ENCODE peak calls at places on chromosome 10, in seven cellular contexts. One of them, this sample, is unnamed.

GRCh38 chr10:116654816-116655215 is 34.1 kb downstream of the PNLIPRP2 start:
- DNase-seq in CD4-positive, alpha-beta T cell: no peak
- DNase-seq in bronchial epithelial cell: no peak
- DNase-seq in psoas muscle: no peak
- DNase-seq in mammary epithelial cell: no peak
- DNase-seq in lower lobe of right lung: no peak
- DNase-seq in WERI-Rb-1: peak
- DNase-seq in this sample: no peak

GRCh38 chr10:73883553-73883952 is 9.2 kb upstream of the CAMK2G start:
- DNase-seq in CD4-positive, alpha-beta T cell: no peak
- DNase-seq in bronchial epithelial cell: peak
- DNase-seq in psoas muscle: no peak
- DNase-seq in mammary epithelial cell: no peak
- DNase-seq in lower lobe of right lung: no peak
- DNase-seq in WERI-Rb-1: no peak
- DNase-seq in this sample: no peak

GRCh38 chr10:78597791-78598555 is 470.8 kb upstream of the ZMIZ1 start:
- DNase-seq in CD4-positive, alpha-beta T cell: no peak
- DNase-seq in bronchial epithelial cell: no peak
- DNase-seq in psoas muscle: no peak
- DNase-seq in mammary epithelial cell: no peak
- DNase-seq in lower lobe of right lung: no peak
- DNase-seq in WERI-Rb-1: no peak
- DNase-seq in this sample: no peak

GRCh38 chr10:101091546-101092290 is 29.9 kb downstream of the KAZALD1 start:
- DNase-seq in CD4-positive, alpha-beta T cell: no peak
- DNase-seq in bronchial epithelial cell: peak
- DNase-seq in psoas muscle: no peak
- DNase-seq in mammary epithelial cell: peak
- DNase-seq in lower lobe of right lung: no peak
- DNase-seq in WERI-Rb-1: no peak
- DNase-seq in this sample: no peak

GRCh38 chr10:87734987-87735827 is 75.5 kb downstream of the PAPSS2 start:
- DNase-seq in CD4-positive, alpha-beta T cell: no peak
- DNase-seq in bronchial epithelial cell: peak
- DNase-seq in psoas muscle: no peak
- DNase-seq in mammary epithelial cell: peak
- DNase-seq in lower lobe of right lung: no peak
- DNase-seq in WERI-Rb-1: peak
- DNase-seq in this sample: no peak

GRCh38 chr10:100963826-100964225 is 5.5 kb upstream of the SEMA4G start:
- DNase-seq in CD4-positive, alpha-beta T cell: no peak
- DNase-seq in bronchial epithelial cell: no peak
- DNase-seq in psoas muscle: no peak
- DNase-seq in mammary epithelial cell: no peak
- DNase-seq in lower lobe of right lung: no peak
- DNase-seq in WERI-Rb-1: no peak
- DNase-seq in this sample: no peak

GRCh38 chr10:14008648-14009072 is 322.1 kb downstream of the FRMD4A start:
- DNase-seq in CD4-positive, alpha-beta T cell: no peak
- DNase-seq in bronchial epithelial cell: no peak
- DNase-seq in psoas muscle: no peak
- DNase-seq in mammary epithelial cell: no peak
- DNase-seq in lower lobe of right lung: no peak
- DNase-seq in WERI-Rb-1: no peak
- DNase-seq in this sample: no peak

GRCh38 chr10:43897765-43898419 is 249.2 kb upstream of the ZNF32 start:
- DNase-seq in CD4-positive, alpha-beta T cell: no peak
- DNase-seq in bronchial epithelial cell: no peak
- DNase-seq in psoas muscle: no peak
- DNase-seq in mammary epithelial cell: no peak
- DNase-seq in lower lobe of right lung: no peak
- DNase-seq in WERI-Rb-1: no peak
- DNase-seq in this sample: no peak

GRCh38 chr10:9038146-9038714 is 983.7 kb downstream of the GATA3 start:
- DNase-seq in CD4-positive, alpha-beta T cell: no peak
- DNase-seq in bronchial epithelial cell: no peak
- DNase-seq in psoas muscle: no peak
- DNase-seq in mammary epithelial cell: peak
- DNase-seq in lower lobe of right lung: no peak
- DNase-seq in WERI-Rb-1: peak
- DNase-seq in this sample: no peak

GRCh38 chr10:46558411-46559185 is 2.1 kb upstream of the GPRIN2 start:
- DNase-seq in CD4-positive, alpha-beta T cell: no peak
- DNase-seq in bronchial epithelial cell: no peak
- DNase-seq in psoas muscle: peak
- DNase-seq in mammary epithelial cell: no peak
- DNase-seq in lower lobe of right lung: peak
- DNase-seq in WERI-Rb-1: peak
- DNase-seq in this sample: no peak

GRCh38 chr10:84696610-84697009 is 368.2 kb downstream of the CCSER2 start:
- DNase-seq in CD4-positive, alpha-beta T cell: no peak
- DNase-seq in bronchial epithelial cell: no peak
- DNase-seq in psoas muscle: no peak
- DNase-seq in mammary epithelial cell: no peak
- DNase-seq in lower lobe of right lung: no peak
- DNase-seq in WERI-Rb-1: no peak
- DNase-seq in this sample: no peak

GRCh38 chr10:62514079-62514693 is 140.0 kb downstream of the ZNF365 start:
- DNase-seq in CD4-positive, alpha-beta T cell: no peak
- DNase-seq in bronchial epithelial cell: no peak
- DNase-seq in psoas muscle: no peak
- DNase-seq in mammary epithelial cell: no peak
- DNase-seq in lower lobe of right lung: no peak
- DNase-seq in WERI-Rb-1: no peak
- DNase-seq in this sample: no peak

GRCh38 chr10:19546224-19546623 is 270.0 kb upstream of the PLXDC2 start:
- DNase-seq in CD4-positive, alpha-beta T cell: no peak
- DNase-seq in bronchial epithelial cell: no peak
- DNase-seq in psoas muscle: no peak
- DNase-seq in mammary epithelial cell: no peak
- DNase-seq in lower lobe of right lung: no peak
- DNase-seq in WERI-Rb-1: no peak
- DNase-seq in this sample: no peak

GRCh38 chr10:128998101-128998500 is 468.9 kb upstream of the MGMT start:
- DNase-seq in CD4-positive, alpha-beta T cell: no peak
- DNase-seq in bronchial epithelial cell: no peak
- DNase-seq in psoas muscle: no peak
- DNase-seq in mammary epithelial cell: no peak
- DNase-seq in lower lobe of right lung: no peak
- DNase-seq in WERI-Rb-1: no peak
- DNase-seq in this sample: no peak

GRCh38 chr10:89355373-89355772 is 22.5 kb upstream of the IFIT1B start:
- DNase-seq in CD4-positive, alpha-beta T cell: no peak
- DNase-seq in bronchial epithelial cell: peak
- DNase-seq in psoas muscle: no peak
- DNase-seq in mammary epithelial cell: peak
- DNase-seq in lower lobe of right lung: no peak
- DNase-seq in WERI-Rb-1: no peak
- DNase-seq in this sample: no peak

DNA sequence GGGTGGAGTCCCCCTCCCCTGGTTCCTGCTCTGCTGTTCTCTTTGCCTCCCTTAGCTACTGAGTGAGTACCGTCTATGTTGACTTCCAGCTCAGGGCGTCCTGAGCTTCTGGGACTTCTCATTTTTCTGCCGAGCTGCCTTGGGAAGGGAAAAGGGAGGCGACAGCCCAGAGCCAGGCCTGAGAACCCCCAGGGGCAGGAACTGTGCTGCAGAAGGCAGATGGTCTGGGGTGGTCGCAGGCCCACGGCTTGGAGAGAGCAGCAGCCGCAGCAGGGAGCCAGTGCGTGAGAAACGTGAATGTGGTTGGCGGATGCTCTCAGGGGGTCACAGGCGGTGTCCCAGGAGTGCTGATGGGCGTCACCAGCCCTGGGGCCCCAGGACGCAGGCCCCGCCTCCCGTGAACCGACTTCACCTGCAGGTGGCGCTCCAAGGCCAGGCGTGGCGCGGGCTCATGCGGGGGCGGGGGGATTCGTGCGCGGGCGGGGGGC is 9.2 kb upstream of the PWWP2B start:
- DNase-seq in CD4-positive, alpha-beta T cell: peak
- DNase-seq in bronchial epithelial cell: no peak
- DNase-seq in psoas muscle: peak
- DNase-seq in mammary epithelial cell: no peak
- DNase-seq in lower lobe of right lung: peak
- DNase-seq in WERI-Rb-1: peak
- DNase-seq in this sample: peak
- TF ChIP-seq CTCF in CD4-positive, alpha-beta T cell: peak
- TF ChIP-seq CTCF in bronchial epithelial cell: peak
- TF ChIP-seq CTCF in psoas muscle: peak
- TF ChIP-seq CTCF in mammary epithelial cell: peak
- TF ChIP-seq CTCF in lower lobe of right lung: peak
- TF ChIP-seq CTCF in WERI-Rb-1: peak
- TF ChIP-seq CTCF in this sample: peak

DNA sequence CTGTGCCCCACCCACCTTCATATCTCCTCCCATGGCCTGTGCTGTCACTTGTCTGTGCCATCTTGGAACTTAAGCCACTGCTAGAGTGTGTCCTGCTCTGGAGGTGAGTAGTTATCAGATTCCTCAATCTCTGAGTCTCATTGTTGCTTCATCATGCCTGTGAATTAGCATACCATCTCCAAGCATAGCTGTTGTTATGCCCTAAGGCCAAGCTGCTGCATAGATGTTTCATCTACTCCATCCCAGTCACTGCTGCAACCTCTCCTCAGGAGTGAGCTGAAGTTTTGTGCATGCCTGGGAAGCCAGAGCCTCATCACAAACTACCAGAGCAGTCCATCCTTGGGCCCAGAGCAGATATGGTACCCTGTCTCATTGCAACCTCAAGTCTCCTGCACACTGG is 348.9 kb downstream of the ZWINT start:
- DNase-seq in CD4-positive, alpha-beta T cell: no peak
- DNase-seq in bronchial epithelial cell: peak
- DNase-seq in psoas muscle: no peak
- DNase-seq in mammary epithelial cell: no peak
- DNase-seq in lower lobe of right lung: no peak
- DNase-seq in WERI-Rb-1: no peak
- DNase-seq in this sample: no peak
- TF ChIP-seq CTCF in CD4-positive, alpha-beta T cell: no peak
- TF ChIP-seq CTCF in bronchial epithelial cell: no peak
- TF ChIP-seq CTCF in psoas muscle: no peak
- TF ChIP-seq CTCF in mammary epithelial cell: no peak
- TF ChIP-seq CTCF in lower lobe of right lung: no peak
- TF ChIP-seq CTCF in WERI-Rb-1: no peak
- TF ChIP-seq CTCF in this sample: no peak

GRCh38 chr10:103246328-103246727 is 641 bp downstream of the RPEL1 start:
- DNase-seq in CD4-positive, alpha-beta T cell: no peak
- DNase-seq in bronchial epithelial cell: no peak
- DNase-seq in psoas muscle: no peak
- DNase-seq in mammary epithelial cell: no peak
- DNase-seq in lower lobe of right lung: no peak
- DNase-seq in WERI-Rb-1: no peak
- DNase-seq in this sample: no peak
- TF ChIP-seq CTCF in CD4-positive, alpha-beta T cell: no peak
- TF ChIP-seq CTCF in bronchial epithelial cell: no peak
- TF ChIP-seq CTCF in psoas muscle: no peak
- TF ChIP-seq CTCF in mammary epithelial cell: peak
- TF ChIP-seq CTCF in lower lobe of right lung: no peak
- TF ChIP-seq CTCF in WERI-Rb-1: peak
- TF ChIP-seq CTCF in this sample: no peak

DNA sequence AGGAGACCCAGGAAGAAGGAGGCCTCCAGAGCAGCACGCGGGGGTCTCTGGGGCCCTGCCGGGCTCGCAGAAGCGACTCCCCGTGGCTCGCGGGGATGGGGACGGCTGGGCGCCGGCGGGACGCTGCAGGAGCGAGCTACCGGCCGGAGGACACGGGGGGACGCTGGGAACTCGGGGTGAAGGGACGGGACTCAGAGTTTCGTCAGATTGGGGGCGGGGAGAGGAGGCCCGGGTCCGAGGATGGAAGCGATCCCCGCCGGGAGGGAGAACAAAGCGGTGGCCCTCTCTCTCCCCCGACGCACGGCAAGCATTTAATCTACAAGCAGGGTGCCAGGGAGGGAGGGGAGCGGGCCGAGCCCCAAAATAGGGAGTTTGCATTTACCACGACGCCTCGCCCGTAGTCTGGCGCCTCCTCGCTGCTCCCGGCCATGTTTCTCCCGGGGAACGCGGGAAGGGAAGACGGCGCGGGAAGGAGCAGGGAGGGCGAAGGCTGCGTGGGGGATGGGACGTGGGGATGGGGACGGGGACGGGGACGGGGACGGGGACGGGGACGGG is at the start of gene PRTFDC1:
- DNase-seq in CD4-positive, alpha-beta T cell: peak
- DNase-seq in bronchial epithelial cell: no peak
- DNase-seq in psoas muscle: peak
- DNase-seq in mammary epithelial cell: no peak
- DNase-seq in lower lobe of right lung: peak
- DNase-seq in WERI-Rb-1: peak
- DNase-seq in this sample: peak
- TF ChIP-seq CTCF in CD4-positive, alpha-beta T cell: no peak
- TF ChIP-seq CTCF in bronchial epithelial cell: peak
- TF ChIP-seq CTCF in psoas muscle: no peak
- TF ChIP-seq CTCF in mammary epithelial cell: peak
- TF ChIP-seq CTCF in lower lobe of right lung: no peak
- TF ChIP-seq CTCF in WERI-Rb-1: no peak
- TF ChIP-seq CTCF in this sample: no peak

DNA sequence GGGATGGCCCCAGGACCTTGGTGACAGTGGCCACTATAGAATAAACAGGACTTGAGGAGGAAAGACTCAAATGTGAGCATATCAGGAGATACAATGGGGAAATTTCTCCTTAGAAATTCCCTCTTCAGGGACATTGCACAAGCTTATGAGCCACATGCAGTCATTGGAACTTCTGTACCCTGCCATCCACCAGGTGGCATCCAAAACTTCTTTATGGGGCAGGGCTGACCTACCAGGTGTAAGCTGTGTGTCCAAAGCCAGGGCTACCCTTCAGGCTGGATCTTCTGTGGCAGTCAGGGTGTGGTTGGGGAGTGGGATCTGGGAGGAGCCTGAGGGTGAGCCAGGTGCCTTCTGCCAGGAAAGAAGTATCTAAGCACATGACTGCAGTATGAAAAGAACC is 36.6 kb upstream of the LRRC18 start:
- DNase-seq in CD4-positive, alpha-beta T cell: no peak
- DNase-seq in bronchial epithelial cell: peak
- DNase-seq in psoas muscle: no peak
- DNase-seq in mammary epithelial cell: peak
- DNase-seq in lower lobe of right lung: no peak
- DNase-seq in WERI-Rb-1: peak
- DNase-seq in this sample: no peak
- TF ChIP-seq CTCF in CD4-positive, alpha-beta T cell: no peak
- TF ChIP-seq CTCF in bronchial epithelial cell: peak
- TF ChIP-seq CTCF in psoas muscle: peak
- TF ChIP-seq CTCF in mammary epithelial cell: peak
- TF ChIP-seq CTCF in lower lobe of right lung: peak
- TF ChIP-seq CTCF in WERI-Rb-1: peak
- TF ChIP-seq CTCF in this sample: no peak

DNA sequence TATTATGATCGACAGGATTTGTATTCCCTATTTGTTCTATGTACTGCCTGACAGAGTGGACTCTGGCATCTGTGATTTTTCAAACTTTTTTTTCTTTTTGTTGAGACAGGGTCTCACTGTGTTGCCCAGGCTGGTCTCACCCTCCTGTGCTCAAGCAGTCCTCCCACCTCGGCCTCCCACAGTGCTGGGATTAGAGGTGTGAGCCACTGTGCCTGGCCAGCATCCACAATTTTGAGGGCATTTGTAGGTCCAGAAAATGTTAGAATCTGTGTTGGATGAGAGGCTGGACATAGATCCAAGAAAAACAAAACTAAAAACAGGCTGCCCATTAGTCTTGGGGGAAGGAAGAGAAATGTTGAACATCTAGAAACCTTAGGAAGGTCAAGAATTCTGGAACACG is 34.3 kb downstream of the SGPL1 start:
- DNase-seq in CD4-positive, alpha-beta T cell: no peak
- DNase-seq in bronchial epithelial cell: no peak
- DNase-seq in psoas muscle: no peak
- DNase-seq in mammary epithelial cell: no peak
- DNase-seq in lower lobe of right lung: no peak
- DNase-seq in WERI-Rb-1: no peak
- DNase-seq in this sample: no peak
- TF ChIP-seq CTCF in CD4-positive, alpha-beta T cell: no peak
- TF ChIP-seq CTCF in bronchial epithelial cell: no peak
- TF ChIP-seq CTCF in psoas muscle: no peak
- TF ChIP-seq CTCF in mammary epithelial cell: no peak
- TF ChIP-seq CTCF in lower lobe of right lung: no peak
- TF ChIP-seq CTCF in WERI-Rb-1: no peak
- TF ChIP-seq CTCF in this sample: no peak

This sample was measured in mesothelial cell of epicardium.